ENCODE peak calls at places on chromosomes 1 and 21, in four cellular contexts. N, Z, H and U are unnamed samples.

GRCh38 chr1:81756872-81757271 is 43.9 kb upstream of the ADGRL2 start:
- DNase-seq in N (no peak), Z (no peak), H (no peak), U (no peak)

GRCh38 chr1:37124501-37124900 is 90.2 kb upstream of the GRIK3 start:
- DNase-seq in N (no peak), Z (no peak), H (no peak), U (peak)

GRCh38 chr21:40714516-40714915 is 132.4 kb downstream of the DSCAM start:
- DNase-seq in N (no peak), Z (no peak), H (no peak), U (no peak)

GRCh38 chr1:5992814-5993552 is 758 bp upstream of the NPHP4 start:
- DNase-seq in N (peak), Z (no peak), H (no peak), U (no peak)

GRCh38 chr1:222592171-222592570 is 2.4 kb upstream of the TAF1A start:
- DNase-seq in N (no peak), Z (no peak), H (no peak), U (peak)

GRCh38 chr1:88104886-88105285 is 579.2 kb upstream of the PKN2 start:
- DNase-seq in N (no peak), Z (no peak), H (no peak), U (no peak)

GRCh38 chr21:38460171-38460742 is 38.0 kb downstream of the ERG start:
- DNase-seq in N (no peak), Z (no peak), H (no peak), U (no peak)

GRCh38 chr1:15786581-15786980 is 20.9 kb downstream of the UQCRHL start:
- DNase-seq in N (no peak), Z (no peak), H (no peak), U (no peak)

GRCh38 chr21:26572668-26573381 is at the start of gene CYYR1:
- DNase-seq in N (no peak), Z (peak), H (no peak), U (no peak)

GRCh38 chr1:9719978-9720722 is 68.6 kb downstream of the PIK3CD start:
- DNase-seq in N (no peak), Z (peak), H (no peak), U (no peak)

GRCh38 chr21:32410916-32411315 is 1.6 kb upstream of the EVA1C start:
- DNase-seq in N (no peak), Z (no peak), H (no peak), U (no peak)

GRCh38 chr1:101239095-101240040 is 2.5 kb downstream of the S1PR1 start:
- DNase-seq in N (no peak), Z (no peak), H (no peak), U (no peak)

GRCh38 chr1:210252621-210253041 is 20.0 kb downstream of the SERTAD4 start:
- DNase-seq in N (no peak), Z (peak), H (no peak), U (no peak)

GRCh38 chr1:230084408-230085177 is 17.6 kb downstream of the GALNT2 start:
- DNase-seq in N (no peak), Z (no peak), H (peak), U (peak)

GRCh38 chr1:184424171-184424570 is 37.3 kb downstream of the C1orf21 start:
- DNase-seq in N (no peak), Z (no peak), H (no peak), U (no peak)

GRCh38 chr21:42063578-42064521 is 7.3 kb upstream of the UMODL1 start:
- DNase-seq in N (no peak), Z (no peak), H (no peak), U (peak)

GRCh38 chr21:22062472-22063139 is 1064.4 kb downstream of the NCAM2 start:
- DNase-seq in N (no peak), Z (no peak), H (no peak), U (no peak)

GRCh38 chr1:184160236-184160635 is 108.7 kb downstream of the TSEN15 start:
- DNase-seq in N (no peak), Z (no peak), H (no peak), U (no peak)

GRCh38 chr1:202101182-202101581 is 21.5 kb upstream of the GPR37L1 start:
- DNase-seq in N (no peak), Z (no peak), H (no peak), U (peak)

GRCh38 chr1:20069932-20070331 is at the start of gene PLA2G5:
- DNase-seq in N (no peak), Z (peak), H (no peak), U (no peak)

GRCh38 chr1:52057245-52057644 is 1.1 kb downstream of the BTF3L4 start:
- DNase-seq in N (peak), Z (no peak), H (no peak), U (no peak)

GRCh38 chr1:167762061-167762746 is 40.4 kb downstream of the MPZL1 start:
- DNase-seq in N (no peak), Z (no peak), H (no peak), U (no peak)

GRCh38 chr1:99529002-99529401 is 116.9 kb upstream of the PALMD start:
- DNase-seq in N (no peak), Z (no peak), H (no peak), U (no peak)

GRCh38 chr1:155794605-155795265 is 62.3 kb downstream of the GON4L start:
- DNase-seq in N (no peak), Z (no peak), H (no peak), U (no peak)

GRCh38 chr1:40257313-40257687 is 736 bp upstream of the ZMPSTE24 start:
- DNase-seq in N (no peak), Z (no peak), H (peak), U (no peak)

GRCh38 chr1:171919891-171920887 is 78.9 kb downstream of the DNM3 start:
- DNase-seq in N (no peak), Z (no peak), H (no peak), U (no peak)

GRCh38 chr21:35127851-35128250 is 78.7 kb upstream of the RUNX1 start:
- DNase-seq in N (no peak), Z (no peak), H (no peak), U (no peak)

GRCh38 chr1:33301273-33301984 is 19.5 kb downstream of the A3GALT2 start:
- DNase-seq in N (no peak), Z (no peak), H (no peak), U (no peak)

GRCh38 chr1:156660752-156661112 is 16.5 kb downstream of the NES start:
- DNase-seq in N (no peak), Z (no peak), H (no peak), U (no peak)

GRCh38 chr1:91622586-91622985 is 121.9 kb downstream of the CDC7 start:
- DNase-seq in N (no peak), Z (no peak), H (no peak), U (no peak)

GRCh38 chr21:36610201-36610600 is 88.7 kb upstream of the SIM2 start:
- DNase-seq in N (no peak), Z (no peak), H (no peak), U (no peak)

GRCh38 chr21:40466893-40467483 is 380.0 kb downstream of the DSCAM start:
- DNase-seq in N (peak), Z (no peak), H (no peak), U (peak)

GRCh38 chr1:115796897-115797296 is 28.4 kb upstream of the CASQ2 start:
- DNase-seq in N (no peak), Z (no peak), H (no peak), U (no peak)

GRCh38 chr1:115794976-115795375 is 26.5 kb upstream of the CASQ2 start:
- DNase-seq in N (no peak), Z (no peak), H (no peak), U (no peak)

GRCh38 chr1:115791816-115792215 is 23.3 kb upstream of the CASQ2 start:
- DNase-seq in N (no peak), Z (no peak), H (no peak), U (no peak)

GRCh38 chr1:115793162-115793561 is 24.6 kb upstream of the CASQ2 start:
- DNase-seq in N (no peak), Z (no peak), H (no peak), U (no peak)

GRCh38 chr1:115797491-115797890 is 29.0 kb upstream of the CASQ2 start:
- DNase-seq in N (no peak), Z (no peak), H (no peak), U (no peak)
- TF ChIP-seq JUND in N (no peak), Z (no peak), H (no peak), U (no peak)

DNA sequence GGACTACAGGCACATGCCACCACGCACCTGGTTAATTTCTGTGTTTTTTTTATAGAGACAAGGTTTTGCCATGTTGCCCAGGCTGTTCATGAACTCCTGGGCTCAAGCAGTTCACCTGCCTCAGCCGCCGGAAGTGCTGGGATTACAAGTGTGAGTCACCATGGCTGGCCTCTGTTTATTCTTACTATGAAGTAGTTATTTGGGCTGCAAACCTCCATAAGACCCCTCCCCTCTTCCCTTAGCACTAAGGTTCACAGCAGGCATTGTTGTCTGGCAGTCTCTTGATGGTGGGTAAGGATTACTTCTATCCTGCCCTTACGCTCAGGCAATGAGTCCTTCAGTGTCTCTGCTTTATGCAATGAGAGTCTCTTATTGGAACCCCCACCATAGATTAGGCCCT is 51.8 kb downstream of the ANGPTL1 start:
- DNase-seq in N (no peak), Z (no peak), H (no peak), U (no peak)
- TF ChIP-seq JUND in N (no peak), Z (no peak), H (no peak), U (no peak)

GRCh38 chr1:203746281-203746680 is 18.7 kb upstream of the LAX1 start:
- DNase-seq in N (no peak), Z (no peak), H (no peak), U (no peak)

GRCh38 chr1:203742446-203742845 is 22.5 kb upstream of the LAX1 start:
- DNase-seq in N (no peak), Z (no peak), H (no peak), U (no peak)

GRCh38 chr1:203744008-203744972 is 20.7 kb upstream of the LAX1 start:
- DNase-seq in N (no peak), Z (no peak), H (no peak), U (no peak)

GRCh38 chr1:203743101-203743501 is 21.9 kb upstream of the LAX1 start:
- DNase-seq in N (no peak), Z (peak), H (no peak), U (no peak)
- TF ChIP-seq JUND in N (no peak), Z (no peak), H (no peak), U (no peak)

GRCh38 chr1:24481098-24481497 is 21.5 kb upstream of the RCAN3 start:
- DNase-seq in N (peak), Z (no peak), H (no peak), U (no peak)
- TF ChIP-seq JUND in N (no peak), Z (no peak), H (no peak), U (no peak)